ENCODE peak calls at places on chromosomes 1 and 21, in ten cellular contexts. J, A, G, K, N, T, R, Y, O and I are unnamed samples.

GRCh38 chr1:234598974-234599616 is 10.9 kb downstream of the IRF2BP2 start:
- DNase-seq in J (no peak), A (no peak), G (no peak), K (no peak), N (no peak), T (no peak), R (no peak), Y (no peak), O (peak; percentile 63), I (no peak)

GRCh38 chr1:173867753-173868265 is at the start of gene GAS5:
- DNase-seq in J (peak; percentile 99), A (peak; percentile 100), G (peak; percentile 100), K (peak; percentile 100), N (peak; percentile 98), T (peak; percentile 97), R (peak; percentile 100), Y (peak; percentile 100), O (peak; percentile 99), I (peak; percentile 99)

GRCh38 chr1:206002833-206003532 is at the start of gene RAB7B:
- DNase-seq in J (no peak), A (no peak), G (no peak), K (no peak), N (no peak), T (no peak), R (peak; percentile 72), Y (peak; percentile 76), O (peak; percentile 76), I (no peak)

GRCh38 chr21:25039461-25040380 is 567.6 kb downstream of the MRPL39 start:
- DNase-seq in J (no peak), A (peak; percentile 5), G (peak; percentile 66), K (peak; percentile 34), N (no peak), T (peak; percentile 4), R (no peak), Y (peak; percentile 5), O (no peak), I (no peak)

GRCh38 chr21:35896060-35896459 is 164.3 kb downstream of the SETD4 start:
- DNase-seq in J (no peak), A (no peak), G (peak; percentile 87), K (no peak), N (no peak), T (no peak), R (no peak), Y (no peak), O (no peak), I (no peak)

GRCh38 chr1:61230523-61230922 is 148.2 kb downstream of the NFIA start:
- DNase-seq in J (no peak), A (no peak), G (no peak), K (no peak), N (no peak), T (no peak), R (no peak), Y (no peak), O (no peak), I (no peak)

GRCh38 chr1:246160398-246160797 is 346.7 kb downstream of the SMYD3 start:
- DNase-seq in J (no peak), A (no peak), G (no peak), K (no peak), N (no peak), T (no peak), R (no peak), Y (no peak), O (no peak), I (no peak)

GRCh38 chr1:183443025-183443424 is 24.8 kb upstream of the NMNAT2 start:
- DNase-seq in J (no peak), A (no peak), G (no peak), K (no peak), N (no peak), T (no peak), R (no peak), Y (no peak), O (no peak), I (no peak)

GRCh38 chr1:38786040-38786436 is 73.5 kb downstream of the RRAGC start:
- DNase-seq in J (no peak), A (no peak), G (no peak), K (no peak), N (no peak), T (no peak), R (no peak), Y (no peak), O (no peak), I (no peak)

GRCh38 chr1:17875882-17876280 is 120.7 kb downstream of the ACTL8 start:
- DNase-seq in J (no peak), A (no peak), G (no peak), K (no peak), N (no peak), T (no peak), R (no peak), Y (peak; percentile 63), O (peak; percentile 72), I (no peak)

GRCh38 chr21:33155005-33155404 is 74.7 kb upstream of the IFNAR2 start:
- DNase-seq in J (no peak), A (no peak), G (no peak), K (no peak), N (no peak), T (no peak), R (no peak), Y (no peak), O (no peak), I (no peak)

GRCh38 chr1:224637510-224637909 is 21.4 kb downstream of the CNIH3 start:
- DNase-seq in J (no peak), A (no peak), G (no peak), K (peak; percentile 15), N (no peak), T (no peak), R (no peak), Y (peak; percentile 95), O (no peak), I (no peak)

GRCh38 chr1:165742194-165742593 is 26.5 kb downstream of the TMCO1 start:
- DNase-seq in J (no peak), A (no peak), G (peak; percentile 2), K (no peak), N (no peak), T (no peak), R (no peak), Y (no peak), O (no peak), I (no peak)

GRCh38 chr1:99758073-99758511 is 8.3 kb downstream of the FRRS1 start:
- DNase-seq in J (no peak), A (no peak), G (peak; percentile 53), K (peak; percentile 8), N (no peak), T (no peak), R (no peak), Y (no peak), O (no peak), I (no peak)

DNA sequence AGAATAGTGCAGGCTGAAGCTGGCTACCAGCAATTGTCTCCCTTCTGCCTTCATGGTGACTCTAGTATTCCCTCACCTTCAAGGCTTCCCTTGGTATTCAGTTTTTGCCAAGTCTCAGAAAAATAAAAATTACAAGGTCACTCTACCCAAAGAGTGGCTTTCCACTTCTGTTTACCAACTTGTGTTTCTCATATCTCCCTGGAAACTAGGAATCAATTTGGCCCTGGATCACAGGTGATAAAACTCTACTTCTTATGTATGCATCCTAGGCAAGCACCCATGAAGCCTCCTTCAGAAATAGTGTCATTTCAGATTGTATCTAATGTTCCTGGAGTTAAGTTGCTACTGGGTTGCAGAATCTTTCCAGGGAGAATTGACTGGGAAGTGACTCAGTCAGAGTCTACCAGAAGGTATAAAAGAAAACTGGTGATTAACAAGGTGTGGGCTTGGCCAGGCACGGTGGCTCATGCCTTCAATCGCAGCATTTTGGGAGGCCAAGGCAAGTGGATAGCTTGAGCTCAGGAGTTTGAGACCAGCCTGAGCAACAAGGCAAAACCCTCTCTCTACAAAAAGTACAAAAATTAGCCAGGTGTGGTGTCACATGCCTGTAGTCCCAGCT is 24.5 kb upstream of the DOCK7 start:
- DNase-seq in J (no peak), A (no peak), G (no peak), K (no peak), N (no peak), T (no peak), R (no peak), Y (no peak), O (no peak), I (no peak)
- H3K4me1 ChIP-seq in J (no peaks in the 10 kb centered on the region), A (no peaks in the 10 kb centered on the region), G (no peaks in the 10 kb centered on the region), K (no peaks in the 10 kb centered on the region), N (peaks cover 7% of the 10 kb centered on the region), T (no peaks in the 10 kb centered on the region), R (no peaks in the 10 kb centered on the region), Y (no peaks in the 10 kb centered on the region), O (no peaks in the 10 kb centered on the region), I (no peaks in the 10 kb centered on the region)

GRCh38 chr1:204067935-204068334 is 5.0 kb upstream of the SOX13 start:
- DNase-seq in J (no peak), A (no peak), G (no peak), K (no peak), N (no peak), T (no peak), R (no peak), Y (no peak), O (no peak), I (no peak)

GRCh38 chr1:204062106-204062505 is 10.8 kb upstream of the SOX13 start:
- DNase-seq in J (no peak), A (no peak), G (no peak), K (no peak), N (no peak), T (no peak), R (no peak), Y (no peak), O (no peak), I (no peak)

GRCh38 chr1:204069887-204070286 is 3.0 kb upstream of the SOX13 start:
- DNase-seq in J (no peak), A (no peak), G (no peak), K (no peak), N (no peak), T (no peak), R (no peak), Y (no peak), O (no peak), I (no peak)

GRCh38 chr1:204065174-204065985 is 7.5 kb upstream of the SOX13 start:
- DNase-seq in J (no peak), A (peak; percentile 82), G (no peak), K (peak; percentile 92), N (no peak), T (no peak), R (no peak), Y (peak; percentile 12), O (peak; percentile 58), I (no peak)

GRCh38 chr1:204065986-204066300 is 7.0 kb upstream of the SOX13 start:
- DNase-seq in J (no peak), A (no peak), G (no peak), K (no peak), N (no peak), T (no peak), R (no peak), Y (no peak), O (no peak), I (no peak)
- H3K27ac ChIP-seq in J (no peak overlapping the region), A (no peak overlapping the region), G (no peak overlapping the region), K (peak overlapping the region; percentile 81), N (no peak overlapping the region), T (no peak overlapping the region), R (no peak overlapping the region), Y (no peak overlapping the region), O (peak overlapping the region; percentile 4), I (peak overlapping the region; percentile 75)

GRCh38 chr21:28822882-28823335 is 169.8 kb downstream of the LTN1 start:
- DNase-seq in J (no peak), A (no peak), G (no peak), K (no peak), N (no peak), T (no peak), R (no peak), Y (peak; percentile 21), O (no peak), I (no peak)
- H3K4me1 ChIP-seq in J (no peaks in the 10 kb centered on the region), A (peaks cover 2% of the 10 kb centered on the region), G (no peaks in the 10 kb centered on the region), K (peaks cover 3% of the 10 kb centered on the region), N (peaks cover 30% of the 10 kb centered on the region), T (peaks cover 3% of the 10 kb centered on the region), R (peaks cover 10% of the 10 kb centered on the region), Y (peaks cover 18% of the 10 kb centered on the region), O (peaks cover 11% of the 10 kb centered on the region), I (no peaks in the 10 kb centered on the region)

GRCh38 chr1:112454316-112454715 is 54.4 kb upstream of the WNT2B start:
- DNase-seq in J (no peak), A (no peak), G (no peak), K (no peak), N (no peak), T (no peak), R (no peak), Y (no peak), O (no peak), I (no peak)
- H3K27ac ChIP-seq in J (no peak overlapping the region), A (no peak overlapping the region), G (no peak overlapping the region), K (no peak overlapping the region), N (no peak overlapping the region), T (no peak overlapping the region), R (no peak overlapping the region), Y (no peak overlapping the region), O (no peak overlapping the region), I (no peak overlapping the region)